ENCODE peak calls at places on chromosomes 6 and 20, in eight cellular contexts. G, B, P, W, O, V, T and R are unnamed samples.

GRCh38 chr6:52416629-52417151 is 3.5 kb upstream of the EFHC1 start:
- DNase-seq in G (no peak), B (peak), T (no peak), O (peak), V (no peak), W (peak), P (peak), R (peak)

GRCh38 chr20:33611106-33611505 is 51.0 kb upstream of the C20orf144 start:
- DNase-seq in G (no peak), B (no peak), V (no peak), O (no peak), T (no peak), P (no peak), W (no peak), R (no peak)

GRCh38 chr20:6231551-6231950 is 108.7 kb upstream of the FERMT1 start:
- DNase-seq in B (no peak), G (no peak), P (peak), W (no peak), O (no peak), V (no peak), T (no peak), R (peak)

GRCh38 chr6:65979120-65979519 is 272.1 kb upstream of the EYS start:
- DNase-seq in B (no peak), T (no peak), O (no peak), P (peak), V (no peak), W (no peak), G (no peak), R (peak)

GRCh38 chr6:56314683-56315523 is 67.5 kb upstream of the COL21A1 start:
- DNase-seq in B (no peak), V (no peak), T (no peak), P (peak), O (no peak), W (no peak), G (no peak), R (peak)

GRCh38 chr20:47258745-47259695 is 97.5 kb downstream of the ZMYND8 start:
- DNase-seq in V (no peak), O (peak), P (peak), G (peak), T (no peak), W (peak), B (no peak), R (no peak)

GRCh38 chr6:149929422-149929821 is 6.5 kb upstream of the RAET1G start:
- DNase-seq in T (no peak), O (no peak), V (no peak), P (no peak), W (no peak), B (no peak), G (no peak), R (no peak)

GRCh38 chr20:4546786-4547185 is 174.9 kb upstream of the PRND start:
- DNase-seq in B (no peak), T (no peak), V (no peak), O (no peak), P (peak), W (no peak), G (no peak), R (peak)

GRCh38 chr6:1908784-1909183 is 299.1 kb downstream of the FOXC1 start:
- DNase-seq in T (no peak), G (no peak), P (no peak), B (no peak), W (no peak), V (no peak), O (no peak), R (no peak)

DNA sequence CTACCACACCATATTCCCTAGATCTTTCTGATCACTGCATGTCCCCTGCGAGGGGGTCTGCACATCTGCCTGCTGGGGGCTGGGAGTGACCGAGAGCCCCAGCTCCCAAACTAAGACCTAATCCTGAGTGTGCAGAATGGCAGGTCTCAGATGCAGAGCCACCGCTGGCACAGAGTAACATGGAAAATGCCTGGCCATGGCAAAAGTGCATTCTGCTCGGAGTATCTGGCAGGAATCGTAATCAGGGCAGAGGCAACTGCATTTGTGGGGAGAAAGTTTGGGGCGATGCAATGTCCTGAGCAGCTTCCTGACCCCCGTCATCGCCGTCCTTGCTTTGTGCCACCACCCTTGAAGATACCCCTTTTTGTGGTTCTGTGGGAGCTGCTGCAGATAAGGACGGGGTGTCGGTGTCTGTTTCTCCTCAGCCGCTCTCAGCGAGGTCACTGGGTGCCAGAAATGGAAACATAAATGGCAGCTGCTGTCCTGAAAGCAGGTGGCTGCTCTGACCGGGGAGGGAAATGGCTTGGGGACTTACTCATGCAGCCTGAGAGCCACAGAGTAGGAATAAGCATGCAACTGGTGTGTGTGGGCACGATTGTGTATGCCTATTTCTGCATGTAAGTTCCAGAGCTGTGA is 157.9 kb downstream of the LY86 start:
- DNase-seq in T (peak), O (peak), V (no peak), W (no peak), P (no peak), G (no peak), B (no peak), R (no peak)
- TF ChIP-seq CTCF in T (no peak), O (no peak), V (no peak), W (no peak), P (no peak), G (no peak), B (no peak), R (no peak)

DNA sequence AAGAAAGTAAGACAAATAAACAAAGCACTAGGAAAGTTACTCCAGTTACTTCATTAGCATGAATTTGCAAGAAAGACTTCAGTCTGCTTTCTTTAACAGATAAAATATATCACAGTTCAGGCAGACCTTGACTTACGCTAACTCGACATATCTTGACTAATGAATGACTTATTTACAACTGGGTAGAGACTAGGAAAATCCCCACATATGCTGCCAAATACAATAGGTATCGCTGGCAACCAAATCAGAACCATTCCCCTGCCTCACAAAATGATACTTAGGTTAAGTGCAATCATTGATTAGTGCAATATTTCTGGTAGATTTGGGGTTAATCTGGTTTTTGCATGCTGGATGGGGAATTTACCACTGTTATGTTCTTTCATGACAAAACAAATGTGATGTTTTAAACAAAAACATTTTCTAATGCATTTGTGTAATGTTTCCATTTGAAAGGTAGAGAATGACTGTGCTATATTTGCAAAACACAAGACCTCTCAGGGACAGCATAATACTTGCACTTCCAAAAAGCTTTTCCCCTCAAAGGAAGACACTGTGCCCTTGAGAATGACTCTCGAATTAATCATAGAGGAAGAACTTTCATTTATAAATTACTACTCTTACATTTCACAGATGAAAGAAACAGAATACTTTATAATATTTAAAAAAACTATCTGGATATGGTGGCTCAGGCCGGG is 101.6 kb downstream of the PRKN start:
- DNase-seq in W (no peak), G (no peak), O (no peak), P (no peak), V (no peak), T (no peak), B (no peak), R (no peak)
- H3K4me3 ChIP-seq in W (no peak), G (no peak), O (no peak), P (no peak), V (no peak), T (no peak), B (no peak), R (no peak)

DNA sequence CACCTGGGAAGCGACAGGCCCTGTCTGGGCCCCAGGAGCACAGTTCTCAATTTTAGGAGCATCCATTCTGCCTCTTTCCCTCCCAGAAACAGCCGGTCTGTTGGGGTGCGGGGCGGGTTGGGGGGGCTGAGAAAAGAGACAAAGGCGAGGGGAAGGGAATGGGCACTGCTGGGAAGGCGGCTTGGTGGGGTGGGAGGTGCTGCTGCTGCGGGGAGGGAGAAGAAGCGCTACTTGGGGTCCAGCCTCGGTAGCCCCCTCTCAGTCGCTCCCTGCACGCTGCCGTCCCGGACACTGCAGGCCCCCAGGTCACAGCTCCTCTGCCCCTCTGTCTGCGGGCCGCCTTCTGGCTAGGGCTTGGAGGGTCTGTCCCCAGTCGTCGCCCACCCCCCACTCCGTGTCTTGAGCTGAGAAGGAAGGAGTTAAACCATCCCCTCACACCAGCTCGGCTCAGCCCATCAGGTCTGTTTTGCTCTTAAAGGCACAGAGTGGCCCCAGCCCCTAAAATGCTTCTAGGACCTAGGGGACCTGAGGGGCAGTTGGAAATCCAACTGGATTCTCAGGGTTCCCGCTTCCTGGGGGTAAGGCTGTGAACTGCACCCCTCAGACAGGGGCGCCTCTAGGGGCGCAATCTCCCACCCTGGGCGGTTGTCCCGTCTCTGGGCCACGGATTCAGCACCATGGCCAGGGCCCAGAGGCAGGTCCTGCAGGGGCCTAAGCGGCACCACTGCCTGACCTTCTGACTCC is 740 bp downstream of the GDAP1L1 start:
- DNase-seq in B (no peak), T (peak), O (peak), W (no peak), G (peak), V (no peak), P (peak), R (peak)
- TF ChIP-seq CTCF in B (no peak), T (peak), O (peak), W (no peak), G (peak), V (no peak), P (peak), R (peak)

DNA sequence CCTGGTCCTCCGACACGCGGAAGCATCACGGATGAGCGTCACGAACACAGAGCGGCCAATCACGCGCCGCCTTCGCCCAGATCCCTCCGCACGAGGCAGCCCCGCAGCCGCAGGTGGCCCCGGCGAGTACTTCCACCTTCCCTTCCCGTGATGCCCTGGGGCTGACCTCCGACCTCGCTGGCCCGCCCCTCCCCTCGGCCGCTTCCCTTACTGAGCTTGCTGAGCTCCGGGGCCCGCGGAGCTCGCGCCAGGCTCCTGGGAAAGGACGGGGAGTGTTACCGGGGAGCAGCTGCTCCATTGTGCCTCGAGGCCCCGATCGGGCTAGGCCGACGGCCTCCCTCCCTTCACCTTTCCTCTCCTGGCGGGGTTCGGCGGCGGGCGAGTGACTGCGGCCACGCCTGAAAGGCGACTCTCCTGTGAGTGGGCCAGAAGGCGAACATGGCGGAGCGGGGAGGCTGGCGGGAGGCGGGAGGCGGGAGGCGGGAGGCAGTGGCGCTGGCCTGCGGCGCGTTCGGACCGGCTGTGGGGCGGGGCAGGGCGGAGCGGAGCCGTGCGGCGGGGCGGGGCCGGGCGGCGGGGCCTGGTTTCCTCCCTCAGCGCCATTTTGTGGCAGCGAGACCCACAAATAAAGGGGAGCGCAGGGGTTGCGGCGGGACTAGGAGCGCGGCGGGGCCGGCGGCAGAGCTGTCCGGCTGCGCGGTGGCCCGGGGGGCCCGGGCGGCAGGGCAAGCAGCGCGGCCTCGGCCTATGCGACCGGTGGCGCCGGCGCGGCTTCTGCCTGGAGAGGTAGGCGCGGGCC is at the start of gene WTAP:
- DNase-seq in P (peak), V (peak), W (peak), G (peak), B (peak), T (peak), O (peak), R (peak)
- H3K4me3 ChIP-seq in P (peak), V (peak), W (peak), G (peak), B (peak), T (peak), O (peak), R (peak)

DNA sequence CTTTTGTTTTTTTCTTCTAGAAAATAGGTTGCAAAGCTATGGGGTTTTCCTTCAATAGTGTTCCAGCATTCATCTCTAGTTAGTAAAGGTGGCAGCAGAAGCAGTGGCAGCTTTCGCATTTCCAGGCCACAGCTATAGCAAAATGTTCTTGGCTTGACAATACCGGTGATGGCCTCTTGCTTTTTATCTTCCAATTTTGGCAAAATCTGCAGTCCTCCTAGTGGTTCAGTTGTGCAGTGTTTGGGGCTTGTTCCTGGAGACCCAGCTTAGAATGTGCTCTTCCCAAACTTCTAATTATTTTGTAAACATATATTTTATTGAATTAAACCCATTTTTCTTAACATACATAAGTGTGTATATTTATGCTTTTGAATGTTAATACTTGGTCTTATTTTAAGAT is 370.6 kb upstream of the MAN1A1 start:
- DNase-seq in O (no peak), P (no peak), T (no peak), G (no peak), B (no peak), W (no peak), V (no peak), R (peak)
- TF ChIP-seq CTCF in O (peak), P (peak), T (peak), G (peak), B (no peak), W (no peak), V (no peak), R (peak)

GRCh38 chr6:104322849-104323248 is 536.9 kb downstream of the HACE1 start:
- DNase-seq in O (no peak), B (no peak), T (no peak), V (no peak), G (no peak), W (no peak), P (no peak), R (no peak)
- H3K4me3 ChIP-seq in O (no peak), B (no peak), T (no peak), V (no peak), G (no peak), W (no peak), P (no peak), R (no peak)

GRCh38 chr6:158647501-158647900 is 2.4 kb upstream of the SYTL3 start:
- DNase-seq in G (no peak), V (no peak), P (peak), W (no peak), T (no peak), B (no peak), O (no peak), R (no peak)
- TF ChIP-seq CTCF in G (no peak), V (no peak), P (no peak), W (no peak), T (no peak), B (no peak), O (no peak), R (no peak)